ENCODE peak calls at places on chromosomes 2 and 18, in nine cellular contexts. J is skeletal muscle cell; K is effector memory CD4-positive, alpha-beta T cell; X is tibial artery; E is KG1; D is A549; B is NCI-H1694 treated with DMSO at 0.1 percent for 48 hours; L is AG08396; H is foreskin fibroblast. I is an unnamed sample.

GRCh38 chr18:56200381-56200831 is 438.0 kb downstream of the TXNL1 start:
- DNase-seq in X (no peak), J (peak), L (peak), H (peak), E (no peak), D (peak), B (no peak), K (no peak), I (no peak)

GRCh38 chr2:64698668-64699444 is 45.1 kb upstream of the SERTAD2 start:
- DNase-seq in D (peak), J (peak), H (peak), L (peak), B (no peak), E (no peak), K (no peak), X (no peak), I (no peak)

GRCh38 chr18:67966224-67966623 is 449.7 kb upstream of the DSEL start:
- DNase-seq in D (no peak), X (no peak), L (no peak), E (no peak), K (no peak), B (no peak), H (no peak), J (no peak), I (no peak)

GRCh38 chr2:74149249-74149530 is 1.5 kb upstream of the BOLA3 start:
- DNase-seq in B (no peak), E (no peak), X (no peak), K (no peak), J (no peak), H (no peak), L (no peak), D (no peak), I (no peak)

GRCh38 chr18:45255142-45255890 is 360.0 kb upstream of the SLC14A2 start:
- DNase-seq in D (no peak), L (peak), E (no peak), X (no peak), H (peak), B (no peak), K (no peak), J (peak), I (no peak)

GRCh38 chr2:179340678-179341077 is 76.0 kb upstream of the SESTD1 start:
- DNase-seq in L (no peak), E (no peak), J (peak), D (peak), K (no peak), X (no peak), B (peak), H (peak), I (no peak)

GRCh38 chr2:203444738-203445137 is 90.4 kb downstream of the RAPH1 start:
- DNase-seq in J (no peak), L (no peak), B (no peak), K (no peak), H (no peak), X (no peak), D (no peak), E (no peak), I (no peak)

GRCh38 chr2:229348135-229348534 is 77.0 kb upstream of the PID1 start:
- DNase-seq in H (peak), J (peak), B (no peak), K (no peak), D (peak), X (no peak), E (no peak), L (peak), I (no peak)

GRCh38 chr2:128365217-128365905 is 46.7 kb upstream of the HS6ST1 start:
- DNase-seq in E (no peak), J (no peak), B (no peak), K (no peak), H (no peak), D (no peak), X (peak), L (no peak), I (no peak)

GRCh38 chr2:241774419-241775222 is 2.0 kb upstream of the GAL3ST2 start:
- DNase-seq in B (no peak), X (no peak), K (no peak), E (no peak), L (peak), J (peak), D (no peak), H (peak), I (no peak)

GRCh38 chr2:206274434-206275273 is at the start of gene ZDBF2:
- DNase-seq in E (no peak), L (peak), B (peak), K (peak), X (no peak), J (peak), H (peak), D (peak), I (peak)

GRCh38 chr2:134882773-134883172 is 35.8 kb upstream of the CCNT2 start:
- DNase-seq in K (no peak), B (no peak), H (no peak), L (no peak), D (no peak), J (no peak), X (no peak), E (no peak), I (no peak)

GRCh38 chr2:49600524-49600923 is 446.2 kb upstream of the FSHR start:
- DNase-seq in L (no peak), K (no peak), X (no peak), J (no peak), E (no peak), D (no peak), B (no peak), H (no peak), I (no peak)

GRCh38 chr2:3257166-3257565 is 120.5 kb downstream of the EIPR1 start:
- DNase-seq in L (no peak), K (no peak), B (peak), X (no peak), H (no peak), J (peak), E (no peak), D (no peak), I (peak)

GRCh38 chr2:142596334-142597088 is 281.0 kb upstream of the KYNU start:
- DNase-seq in D (peak), H (peak), J (no peak), K (no peak), E (no peak), L (no peak), X (no peak), B (no peak), I (no peak)

GRCh38 chr2:10434885-10435419 is 13.2 kb downstream of the ODC1 start:
- DNase-seq in H (peak), J (no peak), K (peak), E (peak), L (peak), D (peak), X (peak), B (peak), I (peak)

GRCh38 chr2:128421286-128421685 is 102.6 kb upstream of the HS6ST1 start:
- DNase-seq in D (no peak), X (no peak), E (no peak), B (no peak), K (no peak), H (no peak), J (no peak), L (no peak), I (no peak)

GRCh38 chr18:53944721-53945120 is 279.7 kb downstream of the MBD2 start:
- DNase-seq in X (no peak), J (no peak), L (no peak), B (no peak), D (peak), E (no peak), H (no peak), K (no peak), I (peak)

GRCh38 chr2:164781394-164781793 is 60.2 kb downstream of the COBLL1 start:
- DNase-seq in H (no peak), K (no peak), B (no peak), E (no peak), X (no peak), D (no peak), L (no peak), J (no peak), I (no peak)

GRCh38 chr18:8431036-8431435 is 178.2 kb upstream of the RAB12 start:
- DNase-seq in E (no peak), D (no peak), B (no peak), H (no peak), K (no peak), X (no peak), L (no peak), J (no peak), I (no peak)

I was measured in ELF-1.